ENCODE peak calls at places on chromosomes 6 and 20, in four cellular contexts. E is psoas muscle, N is fibroblast of lung, K is cardiac muscle cell. M is an unnamed sample.
A peak's percentile ranks its signal among the peaks of the same experiment; 100 is the strongest.

GRCh38 chr6:130848945-130849344 is 21.7 kb downstream of the SMLR1 start:
- DNase-seq in E (no peak), N (no peak), K (no peak), M (no peak)

GRCh38 chr20:45817652-45818194 is 5.3 kb downstream of the UBE2C start:
- DNase-seq in E (no peak), N (peak; percentile 85), K (peak; percentile 87), M (no peak)

GRCh38 chr6:150456902-150457643 is 88.3 kb downstream of the IYD start:
- DNase-seq in E (no peak), N (no peak), K (no peak), M (no peak)

GRCh38 chr6:20467437-20467836 is 65.8 kb downstream of the E2F3 start:
- DNase-seq in E (no peak), N (no peak), K (no peak), M (no peak)

GRCh38 chr6:113636357-113636824 is 220.8 kb upstream of the MARCKS start:
- DNase-seq in E (no peak), N (no peak), K (peak; percentile 31), M (no peak)

GRCh38 chr6:108608453-108609275 is 47.9 kb downstream of the FOXO3 start:
- DNase-seq in E (no peak), N (peak; percentile 41), K (no peak), M (no peak)

GRCh38 chr6:112305795-112306194 is 41.3 kb upstream of the RFPL4B start:
- DNase-seq in E (no peak), N (no peak), K (no peak), M (no peak)

GRCh38 chr6:44265843-44266233 is 487 bp upstream of the NFKBIE start:
- DNase-seq in E (peak; percentile 36), N (no peak), K (no peak), M (no peak)

GRCh38 chr6:36985963-36986703 is at the start of gene MTCH1:
- DNase-seq in E (peak; percentile 96), N (peak; percentile 91), K (peak; percentile 94), M (peak; percentile 92)

GRCh38 chr6:143139239-143139784 is 78.6 kb downstream of the AIG1 start:
- DNase-seq in E (no peak), N (no peak), K (no peak), M (no peak)

GRCh38 chr20:44807051-44807683 is 3.2 kb downstream of the RIMS4 start:
- DNase-seq in E (no peak), N (no peak), K (no peak), M (no peak)

GRCh38 chr20:7883741-7884140 is 56.5 kb downstream of the HAO1 start:
- DNase-seq in E (no peak), N (no peak), K (no peak), M (no peak)

GRCh38 chr6:107658920-107659879 is 164.9 kb downstream of the SCML4 start:
- DNase-seq in E (no peak), N (peak; percentile 76), K (no peak), M (no peak)

GRCh38 chr6:168908887-168909286 is 344.8 kb downstream of the THBS2 start:
- DNase-seq in E (no peak), N (peak; percentile 76), K (peak; percentile 81), M (no peak)

GRCh38 chr6:111750147-111750546 is 123.1 kb downstream of the FYN start:
- DNase-seq in E (no peak), N (no peak), K (no peak), M (no peak)

GRCh38 chr6:22940571-22941290 is 371.4 kb downstream of the HDGFL1 start:
- DNase-seq in E (no peak), N (peak; percentile 26), K (no peak), M (no peak)

GRCh38 chr6:111767752-111768430 is 105.4 kb downstream of the FYN start:
- DNase-seq in E (no peak), N (no peak), K (no peak), M (no peak)

GRCh38 chr20:45253260-45253659 is 1.1 kb downstream of the SLPI start:
- DNase-seq in E (no peak), N (no peak), K (no peak), M (no peak)

GRCh38 chr6:155710704-155711103 is 255.1 kb upstream of the NOX3 start:
- DNase-seq in E (no peak), N (no peak), K (no peak), M (no peak)

GRCh38 chr20:9185511-9185910 is 116.6 kb downstream of the PLCB4 start:
- DNase-seq in E (no peak), N (peak; percentile 49), K (no peak), M (no peak)

GRCh38 chr6:141326426-141326825 is 806.3 kb upstream of the GJE1 start:
- DNase-seq in E (no peak), N (peak; percentile 99), K (peak; percentile 91), M (no peak)

GRCh38 chr6:170288091-170288631 is 2.7 kb downstream of the DLL1 start:
- DNase-seq in E (peak; percentile 48), N (no peak), K (no peak), M (no peak)

GRCh38 chr6:11008821-11009220 is 35.3 kb downstream of the ELOVL2 start:
- DNase-seq in E (no peak), N (peak; percentile 52), K (peak; percentile 86), M (no peak)

GRCh38 chr6:35088281-35089215 is 52.6 kb downstream of the TCP11 start:
- DNase-seq in E (no peak), N (no peak), K (no peak), M (no peak)

GRCh38 chr6:44022296-44022661 is 105.0 kb downstream of the MRPL14 start:
- DNase-seq in E (no peak), N (peak; percentile 60), K (no peak), M (no peak)

GRCh38 chr6:10316327-10316726 is 98.5 kb downstream of the TFAP2A start:
- DNase-seq in E (no peak), N (peak; percentile 22), K (no peak), M (no peak)

GRCh38 chr6:45663181-45664180 is 285.7 kb upstream of the SUPT3H start:
- DNase-seq in E (peak; percentile 67), N (peak; percentile 46), K (peak; percentile 65), M (peak; percentile 83)

GRCh38 chr6:30885999-30886896 is 1.9 kb downstream of the DDR1 start:
- DNase-seq in E (peak; percentile 84), N (peak; percentile 52), K (peak; percentile 82), M (peak; percentile 53)

GRCh38 chr6:42821341-42821668 is 39.5 kb downstream of the BICRAL start:
- DNase-seq in E (no peak), N (no peak), K (no peak), M (no peak)

GRCh38 chr6:45473121-45473967 is 95.6 kb upstream of the SUPT3H start:
- DNase-seq in E (no peak), N (no peak), K (no peak), M (no peak)

GRCh38 chr6:5619249-5619648 is 357.9 kb downstream of the FARS2 start:
- DNase-seq in E (no peak), N (no peak), K (no peak), M (no peak)

GRCh38 chr6:43608310-43608763 is 20.7 kb downstream of the GTPBP2 start:
- DNase-seq in E (peak; percentile 69), N (peak; percentile 93), K (peak; percentile 90), M (no peak)

GRCh38 chr6:7106752-7107577 is 796 bp upstream of the RREB1 start:
- DNase-seq in E (peak; percentile 68), N (no peak), K (no peak), M (peak; percentile 85)

GRCh38 chr6:122804962-122805499 is 16.0 kb downstream of the SMPDL3A start:
- DNase-seq in E (no peak), N (peak; percentile 66), K (no peak), M (no peak)

GRCh38 chr6:110625883-110626282 is 149.5 kb upstream of the SLC22A16 start:
- DNase-seq in E (no peak), N (peak; percentile 21), K (peak; percentile 34), M (no peak)

DNA sequence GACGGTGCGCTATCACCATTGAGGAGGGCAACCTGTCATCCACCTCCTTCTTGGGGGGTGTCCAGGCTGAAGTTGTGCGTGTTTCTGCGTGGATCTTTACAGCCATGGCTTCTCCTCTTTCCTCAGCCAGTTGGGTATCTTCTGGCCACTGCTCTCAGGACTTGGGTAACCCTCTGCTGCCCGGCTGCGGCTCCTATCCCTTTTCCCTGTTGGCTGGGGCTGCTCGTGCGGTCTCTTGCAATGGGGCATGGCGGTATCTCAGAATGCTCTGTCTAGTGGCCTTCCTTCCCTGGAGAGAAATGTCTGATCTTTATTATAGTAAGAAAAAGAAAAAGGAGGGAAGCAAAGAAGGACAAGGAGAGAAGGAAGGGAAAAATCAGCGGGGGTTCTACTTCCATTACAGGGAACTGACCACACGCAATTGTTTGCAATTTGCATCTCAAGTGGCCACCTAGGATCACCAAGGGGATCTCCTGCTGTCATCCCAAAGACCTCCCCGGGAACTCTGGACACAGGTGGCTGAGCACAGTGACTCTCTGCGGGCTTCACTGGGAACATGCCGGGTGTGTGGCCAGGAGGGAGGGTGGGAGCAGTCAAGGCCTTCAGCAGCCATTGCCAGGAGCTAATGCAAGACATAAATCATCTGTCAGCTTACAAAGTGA is 60.8 kb downstream of the NPEPL1 start:
- DNase-seq in E (no peak), N (no peak), K (no peak), M (no peak)
- H3K4me3 ChIP-seq in E (no peak overlapping the region), N (no peak overlapping the region), K (no peak overlapping the region), M (no peak overlapping the region)

GRCh38 chr20:4811257-4811656 is 89.5 kb downstream of the PRND start:
- DNase-seq in E (no peak), N (no peak), K (no peak), M (no peak)

GRCh38 chr20:4810446-4811019 is 88.8 kb downstream of the PRND start:
- DNase-seq in E (no peak), N (no peak), K (no peak), M (no peak)

GRCh38 chr20:4812216-4812615 is 90.5 kb downstream of the PRND start:
- DNase-seq in E (no peak), N (no peak), K (no peak), M (no peak)

GRCh38 chr20:4812641-4813075 is 90.9 kb downstream of the PRND start:
- DNase-seq in E (no peak), N (no peak), K (no peak), M (no peak)

DNA sequence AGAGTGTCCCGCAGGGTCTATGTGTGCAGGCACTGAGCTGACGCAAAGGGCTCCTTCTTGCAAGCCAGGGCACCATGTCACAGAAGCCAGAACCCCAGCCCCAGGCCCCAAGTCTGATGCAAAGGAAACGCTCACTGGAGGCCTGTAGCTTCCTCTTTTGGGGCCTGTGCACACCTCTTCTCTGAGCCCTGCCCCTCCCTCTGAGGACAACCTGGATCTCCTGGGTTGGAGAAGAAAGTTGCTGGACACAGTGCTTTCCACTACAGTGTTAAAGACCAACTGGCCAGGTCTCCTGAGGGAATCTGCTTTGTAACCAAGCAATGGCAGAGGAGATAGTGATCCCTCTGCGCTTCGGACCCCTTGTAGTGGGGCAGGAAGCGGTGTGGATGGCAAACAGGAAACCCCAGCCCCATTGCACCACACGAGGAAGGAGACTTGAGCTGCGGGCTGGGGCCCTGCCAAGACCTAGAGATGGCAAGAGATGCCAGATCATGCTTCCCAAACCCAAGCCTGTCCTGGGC is 90.0 kb downstream of the PRND start:
- DNase-seq in E (peak; percentile 80), N (no peak), K (no peak), M (peak; percentile 90)
- H3K4me3 ChIP-seq in E (no peak overlapping the region), N (no peak overlapping the region), K (no peak overlapping the region), M (peak overlapping the region; percentile 13)

GRCh38 chr6:17442196-17442595 is 48.8 kb downstream of the CAP2 start:
- DNase-seq in E (no peak), N (no peak), K (no peak), M (no peak)
- H3K4me3 ChIP-seq in E (no peak overlapping the region), N (no peak overlapping the region), K (no peak overlapping the region), M (no peak overlapping the region)

GRCh38 chr6:1394591-1395463 is 5.5 kb downstream of the FOXF2 start:
- DNase-seq in E (no peak), N (peak; percentile 66), K (no peak), M (no peak)
- H3K4me3 ChIP-seq in E (no peak overlapping the region), N (peak overlapping the region; percentile 80), K (no peak overlapping the region), M (peak overlapping the region; percentile 33)

M was measured in left lung.